ENCODE peak calls at places on chromosome 1, in four cellular contexts. R is kidney tubule cell, C is choroid plexus epithelial cell, B is NCI-H446. H is an unnamed sample.

GRCh38 chr1:14915356-14916054 is 238.0 kb upstream of the TMEM51 start:
- DNase-seq in R (peak; percentile 33), C (peak; percentile 50), B (peak; percentile 67), H (no peak)

GRCh38 chr1:167795810-167796740 is 74.3 kb downstream of the MPZL1 start:
- DNase-seq in R (peak; percentile 66), C (peak; percentile 71), B (no peak), H (no peak)

GRCh38 chr1:160844447-160845232 is 18.0 kb downstream of the CD244 start:
- DNase-seq in R (peak; percentile 21), C (no peak), B (no peak), H (no peak)

GRCh38 chr1:94355485-94355980 is 62.7 kb upstream of the ABCD3 start:
- DNase-seq in R (no peak), C (no peak), B (no peak), H (no peak)

GRCh38 chr1:22048351-22049192 is 3.9 kb upstream of the CDC42 start:
- DNase-seq in R (peak; percentile 64), C (no peak), B (no peak), H (no peak)

GRCh38 chr1:176996455-176997090 is 167.9 kb downstream of the ASTN1 start:
- DNase-seq in R (no peak), C (peak; percentile 4), B (no peak), H (no peak)

GRCh38 chr1:197249324-197249723 is 18.7 kb upstream of the CRB1 start:
- DNase-seq in R (no peak), C (no peak), B (no peak), H (no peak)

GRCh38 chr1:100883963-100884362 is 10.7 kb downstream of the EXTL2 start:
- DNase-seq in R (peak; percentile 66), C (peak; percentile 85), B (peak; percentile 32), H (no peak)